ENCODE peak calls at places on chromosomes 12 and 14, in six cellular contexts. I, N, E, F, O and D are unnamed samples.

GRCh38 chr12:81229718-81230117 is 151.8 kb downstream of the ACSS3 start:
- DNase-seq in I (no peak), N (no peak), E (peak; percentile 12), F (no peak), O (no peak), D (no peak)

GRCh38 chr12:15979096-15980091 is 68.3 kb downstream of the DERA start:
- DNase-seq in I (no peak), N (no peak), E (peak; percentile 14), F (peak; percentile 44), O (no peak), D (no peak)

GRCh38 chr14:71682337-71682736 is 249.9 kb upstream of the RGS6 start:
- DNase-seq in I (no peak), N (no peak), E (no peak), F (no peak), O (no peak), D (no peak)

GRCh38 chr12:91964501-91964900 is 181.1 kb downstream of the BTG1 start:
- DNase-seq in I (no peak), N (no peak), E (no peak), F (no peak), O (no peak), D (no peak)

GRCh38 chr14:100665518-100666032 is 61.1 kb upstream of the DLK1 start:
- DNase-seq in I (no peak), N (no peak), E (no peak), F (peak; percentile 79), O (peak; percentile 25), D (no peak)

GRCh38 chr14:94867931-94868597 is 98.2 kb upstream of the GSC start:
- DNase-seq in I (no peak), N (no peak), E (no peak), F (no peak), O (no peak), D (peak; percentile 39)

GRCh38 chr14:60981626-60982455 is 796 bp downstream of the SLC38A6 start:
- DNase-seq in I (no peak), N (no peak), E (peak; percentile 22), F (no peak), O (no peak), D (no peak)

GRCh38 chr12:3305904-3306619 is 184.9 kb upstream of the PRMT8 start:
- DNase-seq in I (no peak), N (no peak), E (no peak), F (no peak), O (no peak), D (peak; percentile 33)

GRCh38 chr14:71324767-71325272 is 417.6 kb downstream of the PCNX1 start:
- DNase-seq in I (no peak), N (no peak), E (peak; percentile 20), F (no peak), O (no peak), D (no peak)

GRCh38 chr12:108779998-108780688 is 48.8 kb upstream of the CORO1C start:
- DNase-seq in I (no peak), N (no peak), E (no peak), F (no peak), O (no peak), D (no peak)

GRCh38 chr12:93622485-93622884 is 50.0 kb downstream of the SOCS2 start:
- DNase-seq in I (peak; percentile 21), N (no peak), E (no peak), F (no peak), O (no peak), D (no peak)

GRCh38 chr12:450438-450837 is 9.3 kb upstream of the B4GALNT3 start:
- DNase-seq in I (no peak), N (no peak), E (peak; percentile 57), F (no peak), O (no peak), D (peak; percentile 48)

GRCh38 chr14:92417759-92418158 is 94.8 kb downstream of the SLC24A4 start:
- DNase-seq in I (peak; percentile 59), N (no peak), E (no peak), F (no peak), O (no peak), D (no peak)

GRCh38 chr14:55702501-55702900 is 122.5 kb downstream of the KTN1 start:
- DNase-seq in I (no peak), N (no peak), E (no peak), F (no peak), O (no peak), D (no peak)

GRCh38 chr14:68608235-68608962 is 184.5 kb downstream of the ZFP36L1 start:
- DNase-seq in I (no peak), N (no peak), E (no peak), F (no peak), O (peak; percentile 80), D (no peak)

GRCh38 chr12:49170924-49171323 is 18.0 kb downstream of the TUBA1A start:
- DNase-seq in I (no peak), N (no peak), E (no peak), F (no peak), O (no peak), D (no peak)

GRCh38 chr12:91091916-91092715 is 19.2 kb downstream of the LUM start:
- DNase-seq in I (no peak), N (no peak), E (no peak), F (no peak), O (no peak), D (no peak)

GRCh38 chr12:8871067-8871466 is 43.2 kb upstream of the PHC1 start:
- DNase-seq in I (no peak), N (no peak), E (no peak), F (no peak), O (no peak), D (no peak)

GRCh38 chr12:71641390-71641789 is 22.3 kb downstream of the ZFC3H1 start:
- DNase-seq in I (no peak), N (no peak), E (no peak), F (no peak), O (no peak), D (no peak)

GRCh38 chr12:33588082-33588712 is 148.6 kb upstream of the SYT10 start:
- DNase-seq in I (peak; percentile 29), N (no peak), E (no peak), F (no peak), O (no peak), D (no peak)

GRCh38 chr12:113103756-113104450 is 31.7 kb downstream of the RASAL1 start:
- DNase-seq in I (no peak), N (peak; percentile 57), E (peak; percentile 21), F (peak; percentile 59), O (no peak), D (peak; percentile 59)

GRCh38 chr12:95231190-95231589 is 13.6 kb downstream of the VEZT start:
- DNase-seq in I (no peak), N (no peak), E (no peak), F (no peak), O (no peak), D (no peak)

GRCh38 chr12:113134521-113134951 is 1.0 kb downstream of the RASAL1 start:
- DNase-seq in I (no peak), N (no peak), E (no peak), F (no peak), O (no peak), D (no peak)

GRCh38 chr12:94147991-94148840 is at the start of gene PLXNC1:
- DNase-seq in I (peak; percentile 68), N (peak; percentile 49), E (peak; percentile 74), F (peak; percentile 78), O (peak; percentile 88), D (no peak)

GRCh38 chr14:102938191-102938590 is 15.7 kb downstream of the AMN start:
- DNase-seq in I (no peak), N (no peak), E (no peak), F (peak; percentile 18), O (no peak), D (no peak)

GRCh38 chr12:7583471-7583870 is 79.9 kb upstream of the CD163 start:
- DNase-seq in I (no peak), N (no peak), E (no peak), F (no peak), O (no peak), D (no peak)

GRCh38 chr12:65518771-65519170 is 240.3 kb downstream of the MSRB3 start:
- DNase-seq in I (no peak), N (no peak), E (no peak), F (no peak), O (no peak), D (no peak)

GRCh38 chr12:6229823-6230222 is 29.6 kb downstream of the CD9 start:
- DNase-seq in I (no peak), N (no peak), E (no peak), F (peak; percentile 72), O (peak; percentile 73), D (no peak)

GRCh38 chr12:22626429-22626828 is 1.5 kb downstream of the ETNK1 start:
- DNase-seq in I (no peak), N (no peak), E (no peak), F (no peak), O (no peak), D (no peak)

GRCh38 chr12:43836455-43836989 is 641 bp downstream of the TMEM117 start:
- DNase-seq in I (no peak), N (no peak), E (no peak), F (no peak), O (no peak), D (no peak)

GRCh38 chr12:19915392-19916192 is 452.7 kb upstream of the PDE3A start:
- DNase-seq in I (no peak), N (no peak), E (peak; percentile 47), F (no peak), O (no peak), D (no peak)

DNA sequence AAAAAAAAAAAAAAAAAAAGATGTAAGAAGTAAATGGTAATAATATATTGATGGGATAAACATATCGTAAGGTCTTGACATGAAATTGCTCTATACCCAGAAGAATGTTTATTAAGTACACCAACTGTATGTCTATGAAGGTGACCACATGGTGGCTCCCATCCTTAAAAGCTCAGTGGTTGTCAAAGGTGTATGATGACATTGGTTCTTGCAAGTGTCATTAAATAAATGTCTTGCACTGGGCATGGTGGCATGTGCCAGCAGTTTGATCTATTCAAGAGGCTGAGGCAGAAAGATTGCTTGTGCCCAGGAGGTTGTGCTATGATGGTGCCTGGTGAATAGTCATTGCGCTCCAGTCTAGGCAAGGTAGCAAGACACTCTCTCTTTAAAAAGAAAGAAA is 10.4 kb downstream of the CCT2 start:
- DNase-seq in I (no peak), N (no peak), E (no peak), F (no peak), O (no peak), D (no peak)
- TF ChIP-seq CTCF in I (no peak), N (no peak), E (no peak), F (no peak), O (no peak), D (no peak)

DNA sequence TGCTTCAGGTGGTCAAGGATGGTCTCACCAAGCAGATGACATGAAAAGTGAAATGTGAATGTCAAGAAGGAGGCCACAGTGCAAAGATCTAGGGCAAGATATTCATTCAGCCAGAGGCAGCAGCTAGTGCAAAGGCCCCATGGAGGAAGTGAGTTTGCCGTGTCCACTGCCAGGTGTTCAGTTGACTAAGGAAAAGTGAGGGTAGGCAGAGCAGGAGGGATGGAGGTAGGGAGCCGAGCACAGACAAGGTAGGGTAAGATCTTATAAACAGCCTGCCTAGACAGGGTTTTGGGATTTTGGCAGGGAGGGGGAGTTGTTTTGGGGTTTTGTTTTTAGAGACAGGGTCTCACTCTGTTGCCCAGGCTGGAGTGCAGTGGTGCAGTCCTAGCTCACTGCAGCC is 11.9 kb downstream of the PPP2R5C start:
- DNase-seq in I (peak; percentile 18), N (no peak), E (no peak), F (no peak), O (no peak), D (no peak)
- H3K4me1 ChIP-seq in I (peaks cover 6% of the 10 kb centered on the region), N (no peaks in the 10 kb centered on the region), E (peaks cover 5% of the 10 kb centered on the region), F (no peaks in the 10 kb centered on the region), O (peaks cover 17% of the 10 kb centered on the region), D (no peaks in the 10 kb centered on the region)

GRCh38 chr14:70257526-70257925 is 68.8 kb upstream of the SLC8A3 start:
- DNase-seq in I (no peak), N (no peak), E (no peak), F (no peak), O (no peak), D (no peak)
- TF ChIP-seq CTCF in I (no peak), N (no peak), E (peak; percentile 28), F (no peak), O (no peak), D (no peak)

GRCh38 chr14:91229743-91230200 is 14.7 kb downstream of the GPR68 start:
- DNase-seq in I (no peak), N (peak; percentile 62), E (no peak), F (no peak), O (no peak), D (no peak)
- H3K4me1 ChIP-seq in I (no peaks in the 10 kb centered on the region), N (peaks cover 82% of the 10 kb centered on the region), E (no peaks in the 10 kb centered on the region), F (no peaks in the 10 kb centered on the region), O (no peaks in the 10 kb centered on the region), D (no peaks in the 10 kb centered on the region)